ENCODE peak calls at places on chromosomes 7 and 10, in five cellular contexts. I is CD8-positive, alpha-beta memory T cell; Y is activated T-cell treated with anti-CD3 and anti-CD28 coated beads for 1 hour; X is gastrocnemius medialis; L is iris pigment epithelial cell. P is an unnamed sample.

GRCh38 chr7:40700653-40701475 is 566.1 kb downstream of the SUGCT start:
- DNase-seq in I (no peak), Y (no peak), X (no peak), L (no peak), P (no peak)

GRCh38 chr7:29881724-29882123 is 75.4 kb downstream of the WIPF3 start:
- DNase-seq in I (no peak), Y (no peak), X (no peak), L (no peak), P (no peak)

GRCh38 chr7:25167262-25167843 is 42.3 kb upstream of the CYCS start:
- DNase-seq in I (no peak), Y (no peak), X (no peak), L (no peak), P (no peak)

GRCh38 chr7:135197343-135197742 is 14.0 kb downstream of the WDR91 start:
- DNase-seq in I (no peak), Y (no peak), X (no peak), L (no peak), P (no peak)

GRCh38 chr10:79333513-79333912 is 13.8 kb upstream of the PPIF start:
- DNase-seq in I (no peak), Y (no peak), X (no peak), L (peak; percentile 71), P (no peak)

GRCh38 chr10:73838827-73839226 is 27.4 kb upstream of the NDST2 start:
- DNase-seq in I (no peak), Y (no peak), X (no peak), L (no peak), P (no peak)

GRCh38 chr7:125057974-125058373 is 128.3 kb upstream of the POT1 start:
- DNase-seq in I (no peak), Y (no peak), X (no peak), L (no peak), P (no peak)

GRCh38 chr10:2890093-2890492 is 177.3 kb upstream of the PFKP start:
- DNase-seq in I (no peak), Y (no peak), X (no peak), L (no peak), P (no peak)

GRCh38 chr7:129730159-129730558 is 118.6 kb downstream of the NRF1 start:
- DNase-seq in I (no peak), Y (no peak), X (no peak), L (no peak), P (no peak)

GRCh38 chr10:101716891-101717659 is 22.1 kb upstream of the FBXW4 start:
- DNase-seq in I (no peak), Y (no peak), X (no peak), L (no peak), P (peak; percentile 20)

GRCh38 chr10:117535752-117536358 is 6.7 kb upstream of the EMX2 start:
- DNase-seq in I (no peak), Y (no peak), X (no peak), L (no peak), P (no peak)

GRCh38 chr7:98831641-98832221 is 38.1 kb downstream of the TMEM130 start:
- DNase-seq in I (no peak), Y (peak; percentile 36), X (no peak), L (peak; percentile 45), P (no peak)

GRCh38 chr10:133405844-133406527 is 12.0 kb downstream of the MTG1 start:
- DNase-seq in I (no peak), Y (no peak), X (no peak), L (peak; percentile 49), P (no peak)

GRCh38 chr7:148447221-148447845 is 143.2 kb upstream of the C7orf33 start:
- DNase-seq in I (no peak), Y (no peak), X (no peak), L (no peak), P (no peak)

GRCh38 chr7:83677180-83677866 is 28.4 kb upstream of the SEMA3E start:
- DNase-seq in I (no peak), Y (no peak), X (no peak), L (peak; percentile 93), P (no peak)

GRCh38 chr7:74625446-74625845 is 32.1 kb upstream of the GTF2I start:
- DNase-seq in I (no peak), Y (no peak), X (no peak), L (peak; percentile 71), P (no peak)

GRCh38 chr10:90920986-90921643 is at the start of gene ANKRD1:
- DNase-seq in I (no peak), Y (no peak), X (peak; percentile 88), L (peak; percentile 94), P (no peak)

GRCh38 chr7:88669913-88670312 is 89.6 kb upstream of the ZNF804B start:
- DNase-seq in I (no peak), Y (no peak), X (no peak), L (no peak), P (no peak)

GRCh38 chr7:103984050-103984449 is 5.4 kb downstream of the RELN start:
- DNase-seq in I (no peak), Y (no peak), X (no peak), L (no peak), P (no peak)

GRCh38 chr7:47100815-47101435 is 481.0 kb downstream of the TNS3 start:
- DNase-seq in I (no peak), Y (no peak), X (no peak), L (peak; percentile 79), P (no peak)

GRCh38 chr7:3095046-3095445 is 51.4 kb upstream of the CARD11 start:
- DNase-seq in I (peak; percentile 64), Y (peak; percentile 29), X (peak; percentile 27), L (no peak), P (no peak)

GRCh38 chr7:84914598-84914997 is 272.3 kb downstream of the SEMA3D start:
- DNase-seq in I (no peak), Y (no peak), X (no peak), L (no peak), P (no peak)

GRCh38 chr10:74079914-74080590 is 70.6 kb downstream of the AP3M1 start:
- DNase-seq in I (no peak), Y (no peak), X (no peak), L (peak; percentile 52), P (no peak)

GRCh38 chr7:1062296-1063294 is 18.2 kb downstream of the GPR146 start:
- DNase-seq in I (no peak), Y (no peak), X (no peak), L (no peak), P (no peak)

GRCh38 chr10:67261300-67261797 is 335.5 kb downstream of the LRRTM3 start:
- DNase-seq in I (no peak), Y (no peak), X (no peak), L (no peak), P (no peak)

GRCh38 chr7:117285821-117286220 is 37.0 kb downstream of the WNT2 start:
- DNase-seq in I (no peak), Y (no peak), X (no peak), L (no peak), P (no peak)

GRCh38 chr10:49631975-49632374 is 18.1 kb downstream of the CHAT start:
- DNase-seq in I (no peak), Y (no peak), X (no peak), L (no peak), P (no peak)

P was measured in NCI-H2227 treated with DMSO at 0.1 percent for 48 hours.